ENCODE peak calls at places on chromosomes 5 and 9, in seven cellular contexts. P is suprapubic skin, T is sigmoid colon, X is stomach, V is uterus, O is thyroid gland, Y is breast epithelium. W is an unnamed sample.

GRCh38 chr5:175829718-175830585 is 41.4 kb upstream of the CPLX2 start:
- DNase-seq in P (no peak), T (no peak), X (no peak), V (no peak), O (no peak), Y (no peak), W (no peak)

GRCh38 chr5:111984044-111984443 is 227.1 kb upstream of the NREP start:
- DNase-seq in P (no peak), T (no peak), X (no peak), V (no peak), O (no peak), Y (no peak), W (no peak)

GRCh38 chr5:78496373-78496772 is 136.0 kb downstream of the SCAMP1 start:
- DNase-seq in P (no peak), T (no peak), X (peak; percentile 34), V (no peak), O (no peak), Y (no peak), W (no peak)

GRCh38 chr5:150057511-150057910 is 28.8 kb downstream of the CSF1R start:
- DNase-seq in P (no peak), T (no peak), X (no peak), V (no peak), O (no peak), Y (no peak), W (no peak)

GRCh38 chr9:6405371-6405770 is 7.6 kb upstream of the UHRF2 start:
- DNase-seq in P (no peak), T (no peak), X (no peak), V (no peak), O (no peak), Y (no peak), W (no peak)

GRCh38 chr9:75880556-75880955 is 9.9 kb upstream of the PCSK5 start:
- DNase-seq in P (no peak), T (no peak), X (no peak), V (no peak), O (no peak), Y (no peak), W (no peak)

GRCh38 chr5:58258984-58259684 is 200.8 kb downstream of the PLK2 start:
- DNase-seq in P (no peak), T (no peak), X (no peak), V (no peak), O (no peak), Y (no peak), W (no peak)

GRCh38 chr5:9498541-9499497 is 47.1 kb downstream of the SEMA5A start:
- DNase-seq in P (no peak), T (no peak), X (no peak), V (no peak), O (no peak), Y (no peak), W (peak; percentile 47)

GRCh38 chr9:129280236-129281231 is 102.5 kb upstream of the IER5L start:
- DNase-seq in P (peak; percentile 56), T (peak; percentile 58), X (no peak), V (no peak), O (no peak), Y (peak; percentile 15), W (peak; percentile 73)

GRCh38 chr5:79507251-79508205 is 6.4 kb downstream of the HOMER1 start:
- DNase-seq in P (no peak), T (no peak), X (no peak), V (no peak), O (no peak), Y (no peak), W (no peak)

GRCh38 chr9:96651626-96652025 is 3.5 kb downstream of the PRXL2C start:
- DNase-seq in P (no peak), T (no peak), X (no peak), V (no peak), O (no peak), Y (no peak), W (no peak)
- TF ChIP-seq POLR2A in P (no peak), T (no peak), X (no peak), V (no peak), O (no peak), Y (no peak), W (no peak)

DNA sequence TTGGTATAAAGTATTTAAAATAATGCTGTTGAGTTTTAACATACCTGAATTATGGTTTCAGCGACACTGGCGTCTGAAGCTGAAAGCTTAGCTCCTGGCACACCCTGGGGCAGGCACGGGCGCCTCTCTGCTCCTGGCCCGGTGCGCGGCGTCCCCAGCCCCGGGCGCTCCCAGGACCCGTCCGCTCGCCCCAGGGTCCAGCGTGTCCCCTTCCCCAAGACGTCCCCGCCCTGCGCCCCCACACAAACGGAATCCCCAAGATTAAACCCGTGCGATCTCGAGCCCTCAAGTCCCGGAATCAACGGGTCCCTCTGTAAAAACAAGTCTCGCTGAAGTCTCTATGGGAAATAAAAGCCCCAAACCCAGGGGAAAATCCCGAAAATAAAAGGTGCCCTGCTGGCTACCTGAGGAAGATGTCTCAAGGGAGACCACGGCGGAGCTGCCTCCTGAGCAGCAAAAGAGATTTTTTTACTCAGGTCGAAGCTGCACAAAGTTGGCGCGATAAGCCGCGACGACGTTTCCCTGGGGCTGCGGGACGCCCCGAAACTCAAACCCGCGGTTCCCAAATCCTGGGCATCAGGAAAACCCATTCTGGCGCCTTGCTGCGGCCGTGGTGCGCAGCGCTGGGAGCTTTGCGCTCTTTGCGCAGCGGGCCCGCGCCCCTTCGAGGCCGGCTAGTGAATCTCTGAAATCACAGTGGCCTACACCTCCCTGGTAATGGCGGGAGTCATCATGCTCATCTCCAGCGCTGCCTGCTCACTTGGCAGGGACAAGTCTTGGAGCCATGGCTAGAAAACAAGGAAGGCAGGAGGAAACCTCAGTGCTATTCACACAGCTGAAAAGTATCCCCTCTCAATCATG is 6.3 kb upstream of the IFNA8 start:
- DNase-seq in P (no peak), T (no peak), X (no peak), V (no peak), O (no peak), Y (no peak), W (peak; percentile 86)
- H3K4me3 ChIP-seq in P (peak overlapping the region; percentile 40), T (peak overlapping the region; percentile 5), X (peak overlapping the region; percentile 22), V (peak overlapping the region; percentile 17), O (no peak overlapping the region), Y (peak overlapping the region; percentile 19), W (no peak overlapping the region)

GRCh38 chr5:177507165-177507564 is 2.5 kb downstream of the DOK3 start:
- DNase-seq in P (no peak), T (no peak), X (no peak), V (no peak), O (no peak), Y (no peak), W (no peak)
- TF ChIP-seq CTCF in P (no peak), T (no peak), X (no peak), V (no peak), O (no peak), Y (no peak), W (no peak)

GRCh38 chr5:36876965-36877666 is 547 bp downstream of the NIPBL start:
- DNase-seq in P (peak; percentile 82), T (peak; percentile 88), X (peak; percentile 76), V (peak; percentile 57), O (peak; percentile 76), Y (peak; percentile 40), W (peak; percentile 46)
- TF ChIP-seq POLR2A in P (no peak), T (no peak), X (no peak), V (no peak), O (no peak), Y (no peak), W (no peak)

GRCh38 chr5:137143244-137143605 is 355.9 kb downstream of the SPOCK1 start:
- DNase-seq in P (no peak), T (no peak), X (no peak), V (no peak), O (no peak), Y (no peak), W (no peak)

GRCh38 chr5:137142371-137143243 is 356.5 kb downstream of the SPOCK1 start:
- DNase-seq in P (peak; percentile 72), T (no peak), X (no peak), V (peak; percentile 43), O (peak; percentile 79), Y (peak; percentile 37), W (peak; percentile 89)

GRCh38 chr5:137145726-137146125 is 353.4 kb downstream of the SPOCK1 start:
- DNase-seq in P (no peak), T (no peak), X (no peak), V (no peak), O (no peak), Y (no peak), W (no peak)

GRCh38 chr5:137144656-137145055 is 354.5 kb downstream of the SPOCK1 start:
- DNase-seq in P (no peak), T (no peak), X (no peak), V (no peak), O (no peak), Y (no peak), W (no peak)

DNA sequence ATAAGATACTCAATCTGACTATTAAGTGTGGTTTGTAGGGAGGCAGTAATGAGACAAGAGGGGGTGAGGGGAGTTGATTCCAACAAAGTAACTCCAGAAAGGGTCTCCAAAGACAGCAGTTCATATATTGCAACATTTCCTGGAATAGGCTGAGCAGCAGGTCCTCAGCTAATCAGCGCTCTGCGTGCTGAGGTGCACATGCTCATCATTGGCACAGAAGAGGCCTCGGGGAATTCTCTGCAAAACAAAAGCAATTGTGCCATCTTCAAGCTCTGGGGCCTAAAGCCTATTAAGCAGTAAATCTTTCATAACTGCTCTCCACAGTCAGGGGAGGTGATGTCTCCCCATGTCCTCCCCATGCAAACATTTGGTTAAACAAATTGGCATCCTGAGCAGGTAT is 357.3 kb downstream of the SPOCK1 start:
- DNase-seq in P (no peak), T (no peak), X (no peak), V (no peak), O (no peak), Y (no peak), W (peak; percentile 86)
- H3K4me3 ChIP-seq in P (no peak overlapping the region), T (no peak overlapping the region), X (no peak overlapping the region), V (no peak overlapping the region), O (no peak overlapping the region), Y (no peak overlapping the region), W (no peak overlapping the region)

GRCh38 chr5:76144892-76145291 is 61.7 kb downstream of the SV2C start:
- DNase-seq in P (no peak), T (no peak), X (no peak), V (no peak), O (no peak), Y (no peak), W (no peak)

GRCh38 chr5:76143884-76144283 is 60.7 kb downstream of the SV2C start:
- DNase-seq in P (no peak), T (no peak), X (no peak), V (no peak), O (no peak), Y (no peak), W (no peak)

GRCh38 chr5:76145945-76146344 is 62.8 kb downstream of the SV2C start:
- DNase-seq in P (no peak), T (no peak), X (no peak), V (no peak), O (peak; percentile 7), Y (no peak), W (no peak)
- TF ChIP-seq CTCF in P (no peak), T (no peak), X (no peak), V (no peak), O (no peak), Y (no peak), W (no peak)

DNA sequence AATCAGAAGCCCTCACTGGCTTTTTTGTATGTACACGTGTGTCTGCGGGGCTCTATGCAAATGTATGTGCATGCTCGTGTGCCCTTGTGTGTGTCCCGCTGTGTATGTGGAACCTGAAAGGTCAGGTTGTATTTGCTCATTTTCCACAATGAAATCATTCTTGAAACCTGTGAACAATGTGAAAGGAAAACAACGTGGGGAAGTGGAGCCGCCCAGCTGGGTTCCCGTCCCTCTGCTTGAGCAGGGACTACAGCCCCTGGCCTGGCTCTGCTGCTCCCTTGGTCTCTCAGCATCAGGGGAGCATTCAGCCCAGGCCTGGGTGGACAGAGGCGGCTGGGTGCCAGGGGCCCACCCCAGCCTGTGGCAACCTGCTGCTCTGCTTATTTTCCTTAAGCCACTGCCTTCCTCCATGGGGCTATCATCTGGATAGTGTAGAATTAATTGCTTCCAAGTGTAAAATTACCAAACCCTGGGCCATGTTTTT is 3.0 kb downstream of the ECSCR start:
- DNase-seq in P (no peak), T (peak; percentile 46), X (peak; percentile 50), V (no peak), O (peak; percentile 15), Y (no peak), W (no peak)
- TF ChIP-seq POLR2A in P (no peak), T (no peak), X (no peak), V (no peak), O (no peak), Y (no peak), W (no peak)

W was measured in lower leg skin.